ENCODE peak calls at places on chromosomes 6 and 20, in five cellular contexts. One of them, this sample, is unnamed.

GRCh38 chr6:93358435-93358834 is 60.9 kb downstream of the EPHA7 start:
- DNase-seq in PC-9: no peak
- DNase-seq in astrocyte of the cerebellum: no peak
- DNase-seq in neural progenitor cell: no peak
- DNase-seq in Peyer's patch: no peak
- DNase-seq in this sample: no peak

GRCh38 chr6:121645100-121645745 is 209.8 kb downstream of the GJA1 start:
- DNase-seq in PC-9: no peak
- DNase-seq in astrocyte of the cerebellum: peak; percentile 42
- DNase-seq in neural progenitor cell: no peak
- DNase-seq in Peyer's patch: no peak
- DNase-seq in this sample: no peak

GRCh38 chr6:137271245-137272183 is 52.3 kb upstream of the IFNGR1 start:
- DNase-seq in PC-9: peak; percentile 54
- DNase-seq in astrocyte of the cerebellum: peak; percentile 56
- DNase-seq in neural progenitor cell: peak; percentile 63
- DNase-seq in Peyer's patch: no peak
- DNase-seq in this sample: no peak

GRCh38 chr6:131060311-131060710 is 2.7 kb downstream of the EPB41L2 start:
- DNase-seq in PC-9: no peak
- DNase-seq in astrocyte of the cerebellum: peak; percentile 24
- DNase-seq in neural progenitor cell: no peak
- DNase-seq in Peyer's patch: no peak
- DNase-seq in this sample: no peak

GRCh38 chr20:63699466-63700198 is 3.2 kb downstream of the TNFRSF6B start:
- DNase-seq in PC-9: no peak
- DNase-seq in astrocyte of the cerebellum: no peak
- DNase-seq in neural progenitor cell: no peak
- DNase-seq in Peyer's patch: no peak
- DNase-seq in this sample: no peak

GRCh38 chr20:2101057-2101934 is at the start of gene STK35:
- DNase-seq in PC-9: peak; percentile 52
- DNase-seq in astrocyte of the cerebellum: no peak
- DNase-seq in neural progenitor cell: no peak
- DNase-seq in Peyer's patch: no peak
- DNase-seq in this sample: peak; percentile 43

GRCh38 chr6:131205891-131206290 is 70.6 kb downstream of the AKAP7 start:
- DNase-seq in PC-9: no peak
- DNase-seq in astrocyte of the cerebellum: no peak
- DNase-seq in neural progenitor cell: no peak
- DNase-seq in Peyer's patch: no peak
- DNase-seq in this sample: no peak

GRCh38 chr6:109979033-109979921 is 1.2 kb downstream of the GPR6 start:
- DNase-seq in PC-9: no peak
- DNase-seq in astrocyte of the cerebellum: no peak
- DNase-seq in neural progenitor cell: peak; percentile 55
- DNase-seq in Peyer's patch: no peak
- DNase-seq in this sample: no peak

GRCh38 chr20:34045294-34045693 is 51.6 kb downstream of the RALY start:
- DNase-seq in PC-9: no peak
- DNase-seq in astrocyte of the cerebellum: no peak
- DNase-seq in neural progenitor cell: no peak
- DNase-seq in Peyer's patch: no peak
- DNase-seq in this sample: no peak

GRCh38 chr6:135962731-135963130 is 111.2 kb downstream of the PDE7B start:
- DNase-seq in PC-9: no peak
- DNase-seq in astrocyte of the cerebellum: peak; percentile 98
- DNase-seq in neural progenitor cell: no peak
- DNase-seq in Peyer's patch: no peak
- DNase-seq in this sample: no peak

GRCh38 chr6:76770166-76770565 is 693.1 kb downstream of the HTR1B start:
- DNase-seq in PC-9: no peak
- DNase-seq in astrocyte of the cerebellum: no peak
- DNase-seq in neural progenitor cell: no peak
- DNase-seq in Peyer's patch: no peak
- DNase-seq in this sample: no peak

GRCh38 chr6:52564856-52565255 is 12.0 kb downstream of the TRAM2 start:
- DNase-seq in PC-9: no peak
- DNase-seq in astrocyte of the cerebellum: no peak
- DNase-seq in neural progenitor cell: no peak
- DNase-seq in Peyer's patch: no peak
- DNase-seq in this sample: no peak

GRCh38 chr6:89826029-89826528 is 3.6 kb upstream of the CASP8AP2 start:
- DNase-seq in PC-9: no peak
- DNase-seq in astrocyte of the cerebellum: no peak
- DNase-seq in neural progenitor cell: no peak
- DNase-seq in Peyer's patch: no peak
- DNase-seq in this sample: no peak

GRCh38 chr6:136104556-136104955 is 145.6 kb downstream of the MTFR2 start:
- DNase-seq in PC-9: peak; percentile 34
- DNase-seq in astrocyte of the cerebellum: no peak
- DNase-seq in neural progenitor cell: no peak
- DNase-seq in Peyer's patch: no peak
- DNase-seq in this sample: no peak

GRCh38 chr6:7439243-7439642 is 49.6 kb downstream of the RIOK1 start:
- DNase-seq in PC-9: no peak
- DNase-seq in astrocyte of the cerebellum: no peak
- DNase-seq in neural progenitor cell: no peak
- DNase-seq in Peyer's patch: no peak
- DNase-seq in this sample: no peak

GRCh38 chr20:61930776-61931475 is 134.8 kb downstream of the TAF4 start:
- DNase-seq in PC-9: no peak
- DNase-seq in astrocyte of the cerebellum: no peak
- DNase-seq in neural progenitor cell: no peak
- DNase-seq in Peyer's patch: no peak
- DNase-seq in this sample: no peak

GRCh38 chr20:50321797-50322480 is 131.3 kb downstream of the CEBPB start:
- DNase-seq in PC-9: no peak
- DNase-seq in astrocyte of the cerebellum: no peak
- DNase-seq in neural progenitor cell: no peak
- DNase-seq in Peyer's patch: no peak
- DNase-seq in this sample: no peak

GRCh38 chr6:79570802-79571367 is 33.7 kb upstream of the LCA5 start:
- DNase-seq in PC-9: no peak
- DNase-seq in astrocyte of the cerebellum: peak; percentile 26
- DNase-seq in neural progenitor cell: no peak
- DNase-seq in Peyer's patch: no peak
- DNase-seq in this sample: no peak

GRCh38 chr6:154513601-154514320 is 3.3 kb upstream of the CNKSR3 start:
- DNase-seq in PC-9: no peak
- DNase-seq in astrocyte of the cerebellum: no peak
- DNase-seq in neural progenitor cell: no peak
- DNase-seq in Peyer's patch: no peak
- DNase-seq in this sample: no peak

GRCh38 chr6:154515808-154516207 is 5.3 kb upstream of the CNKSR3 start:
- DNase-seq in PC-9: no peak
- DNase-seq in astrocyte of the cerebellum: no peak
- DNase-seq in neural progenitor cell: no peak
- DNase-seq in Peyer's patch: no peak
- DNase-seq in this sample: no peak

GRCh38 chr6:154514481-154514880 is 4.0 kb upstream of the CNKSR3 start:
- DNase-seq in PC-9: no peak
- DNase-seq in astrocyte of the cerebellum: no peak
- DNase-seq in neural progenitor cell: no peak
- DNase-seq in Peyer's patch: no peak
- DNase-seq in this sample: no peak

GRCh38 chr6:154518386-154518785 is 7.9 kb upstream of the CNKSR3 start:
- DNase-seq in PC-9: no peak
- DNase-seq in astrocyte of the cerebellum: no peak
- DNase-seq in neural progenitor cell: no peak
- DNase-seq in Peyer's patch: no peak
- DNase-seq in this sample: no peak

GRCh38 chr6:154516276-154516675 is 5.8 kb upstream of the CNKSR3 start:
- DNase-seq in PC-9: no peak
- DNase-seq in astrocyte of the cerebellum: no peak
- DNase-seq in neural progenitor cell: no peak
- DNase-seq in Peyer's patch: no peak
- DNase-seq in this sample: no peak
- H3K4me3 ChIP-seq in PC-9: no peak overlapping the region
- H3K4me3 ChIP-seq in astrocyte of the cerebellum: no peak overlapping the region
- H3K4me3 ChIP-seq in neural progenitor cell: no peak overlapping the region
- H3K4me3 ChIP-seq in Peyer's patch: no peak overlapping the region
- H3K4me3 ChIP-seq in this sample: no peak overlapping the region

DNA sequence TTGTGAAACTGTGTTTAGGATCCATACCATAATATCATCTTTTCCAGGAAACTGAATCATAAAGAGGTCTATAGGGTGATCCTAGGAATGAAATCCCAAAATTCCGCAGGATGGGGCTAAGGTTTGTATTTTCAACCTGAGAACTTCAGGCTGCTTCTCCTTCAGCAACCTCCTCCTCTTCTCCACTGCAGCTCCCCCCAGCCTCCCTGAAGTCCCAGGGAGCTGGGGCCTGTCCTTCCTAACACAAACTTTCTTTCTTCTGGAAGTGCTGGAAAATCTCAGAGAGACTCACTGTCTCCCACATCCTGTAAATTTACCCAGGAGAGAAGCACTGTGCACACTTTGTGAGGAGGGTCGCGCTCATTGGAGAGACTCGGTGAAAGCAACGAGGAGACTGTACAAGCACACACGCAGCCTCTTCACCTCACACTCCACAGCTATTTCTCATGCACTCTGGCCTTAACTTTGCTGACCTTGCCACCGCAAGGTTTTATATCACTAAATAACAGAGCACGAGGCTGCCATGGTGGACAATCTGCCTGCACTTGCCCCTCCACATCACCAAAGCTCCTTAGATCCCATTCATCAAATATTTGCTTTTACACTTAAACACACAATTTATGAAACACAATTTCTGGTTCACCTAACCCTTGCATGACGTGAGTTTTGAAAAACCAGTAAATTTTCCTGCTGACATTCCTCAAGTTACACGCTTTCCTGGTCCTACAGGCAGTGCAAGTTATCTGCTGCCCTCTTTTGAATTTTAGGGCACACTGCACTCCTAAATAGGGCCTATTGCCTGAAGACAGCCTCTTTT is 14.3 kb downstream of the ID4 start:
- DNase-seq in PC-9: peak; percentile 68
- DNase-seq in astrocyte of the cerebellum: peak; percentile 67
- DNase-seq in neural progenitor cell: peak; percentile 82
- DNase-seq in Peyer's patch: no peak
- DNase-seq in this sample: peak; percentile 42
- TF ChIP-seq CTCF in PC-9: peak; percentile 88
- TF ChIP-seq CTCF in astrocyte of the cerebellum: peak; percentile 95
- TF ChIP-seq CTCF in neural progenitor cell: peak; percentile 90
- TF ChIP-seq CTCF in Peyer's patch: peak; percentile 80
- TF ChIP-seq CTCF in this sample: peak; percentile 89

GRCh38 chr20:10667560-10668167 is 6.1 kb downstream of the JAG1 start:
- DNase-seq in PC-9: no peak
- DNase-seq in astrocyte of the cerebellum: no peak
- DNase-seq in neural progenitor cell: peak; percentile 81
- DNase-seq in Peyer's patch: no peak
- DNase-seq in this sample: no peak
- H3K4me3 ChIP-seq in PC-9: no peak overlapping the region
- H3K4me3 ChIP-seq in astrocyte of the cerebellum: no peak overlapping the region
- H3K4me3 ChIP-seq in neural progenitor cell: peak overlapping the region; percentile 14
- H3K4me3 ChIP-seq in Peyer's patch: no peak overlapping the region
- H3K4me3 ChIP-seq in this sample: no peak overlapping the region

GRCh38 chr6:82553863-82554531 is 190.4 kb downstream of the TPBG start:
- DNase-seq in PC-9: no peak
- DNase-seq in astrocyte of the cerebellum: no peak
- DNase-seq in neural progenitor cell: no peak
- DNase-seq in Peyer's patch: no peak
- DNase-seq in this sample: no peak
- TF ChIP-seq CTCF in PC-9: no peak
- TF ChIP-seq CTCF in astrocyte of the cerebellum: no peak
- TF ChIP-seq CTCF in neural progenitor cell: no peak
- TF ChIP-seq CTCF in Peyer's patch: no peak
- TF ChIP-seq CTCF in this sample: no peak

DNA sequence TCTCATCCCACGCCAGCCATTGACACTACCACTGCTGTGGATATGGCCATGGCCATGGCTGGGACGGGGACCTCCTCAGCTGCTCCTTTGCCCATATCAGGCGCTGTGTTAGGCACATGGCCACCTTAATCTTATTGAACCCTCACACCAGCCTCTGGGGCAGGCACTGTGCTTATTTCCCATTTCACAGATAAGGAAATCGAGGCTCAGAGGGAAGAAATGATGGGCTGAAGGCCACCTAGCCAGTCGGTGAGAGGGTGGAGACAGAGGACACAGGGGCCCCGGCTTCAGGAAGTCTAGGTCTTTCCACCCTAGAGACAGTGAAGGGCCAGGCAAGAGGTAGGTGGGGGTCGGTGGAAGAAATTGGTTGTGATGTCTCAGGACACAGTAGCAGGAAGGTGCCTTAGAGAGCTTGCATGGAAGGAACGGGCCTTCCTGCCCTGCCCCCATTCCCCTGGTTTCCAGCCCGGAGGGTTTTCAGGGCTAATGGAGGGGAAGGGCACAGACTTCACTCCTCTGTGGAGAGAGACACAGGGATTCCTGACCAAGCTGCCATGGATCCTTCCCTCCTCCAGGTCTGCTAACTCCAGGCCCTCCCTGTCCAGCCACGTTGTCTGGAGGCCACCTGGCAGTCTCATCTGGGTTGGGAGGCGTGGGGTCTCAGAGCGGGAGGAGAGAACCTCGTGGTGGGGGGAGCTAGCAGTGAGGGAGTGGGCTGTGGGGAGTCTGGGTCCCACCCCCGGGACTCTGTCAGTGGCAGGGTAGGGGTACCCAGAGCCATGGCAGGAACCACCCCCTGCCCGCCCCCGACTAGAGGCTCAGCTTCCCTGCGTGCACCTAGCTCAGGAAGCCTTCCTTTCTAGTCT is 120.4 kb downstream of the VEGFA start:
- DNase-seq in PC-9: no peak
- DNase-seq in astrocyte of the cerebellum: no peak
- DNase-seq in neural progenitor cell: no peak
- DNase-seq in Peyer's patch: no peak
- DNase-seq in this sample: no peak
- H3K4me3 ChIP-seq in PC-9: no peak overlapping the region
- H3K4me3 ChIP-seq in astrocyte of the cerebellum: no peak overlapping the region
- H3K4me3 ChIP-seq in neural progenitor cell: no peak overlapping the region
- H3K4me3 ChIP-seq in Peyer's patch: no peak overlapping the region
- H3K4me3 ChIP-seq in this sample: no peak overlapping the region

DNA sequence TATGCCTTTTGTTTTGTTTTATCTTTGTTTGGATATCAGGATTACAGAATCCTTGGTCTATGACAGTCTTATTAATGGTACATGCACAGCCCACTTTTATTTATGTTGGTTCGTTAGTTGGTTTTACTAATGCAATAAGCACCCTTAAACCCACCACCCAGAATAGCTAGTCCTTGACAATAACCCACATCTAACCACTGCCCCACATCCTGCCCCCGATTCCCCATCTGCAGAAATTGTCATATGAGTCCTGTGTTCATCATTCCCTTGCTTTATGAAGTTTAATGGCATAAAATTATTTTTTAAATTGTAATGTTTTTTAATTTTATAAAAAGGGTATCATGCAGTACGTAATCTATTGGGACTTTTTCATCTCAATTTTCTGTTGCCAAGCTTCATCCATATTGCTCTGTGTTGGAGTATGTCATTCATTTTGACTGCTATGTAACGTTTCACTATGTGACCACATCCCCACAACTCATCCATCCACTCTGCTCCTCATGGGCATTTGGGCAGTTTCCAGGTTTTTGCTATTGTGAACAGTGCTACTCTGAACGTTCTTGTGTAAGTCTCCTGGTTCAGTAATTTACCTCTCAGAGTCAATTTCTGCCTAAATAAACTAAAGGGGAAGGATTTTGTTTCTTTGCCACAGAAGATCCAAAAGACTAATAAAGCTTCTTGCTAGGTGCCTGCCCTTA is 150.4 kb downstream of the MRPL14 start:
- DNase-seq in PC-9: no peak
- DNase-seq in astrocyte of the cerebellum: no peak
- DNase-seq in neural progenitor cell: no peak
- DNase-seq in Peyer's patch: no peak
- DNase-seq in this sample: no peak
- TF ChIP-seq CTCF in PC-9: no peak
- TF ChIP-seq CTCF in astrocyte of the cerebellum: no peak
- TF ChIP-seq CTCF in neural progenitor cell: no peak
- TF ChIP-seq CTCF in Peyer's patch: no peak
- TF ChIP-seq CTCF in this sample: no peak

GRCh38 chr6:133242761-133243590 is 1.8 kb downstream of the EYA4 start:
- DNase-seq in PC-9: no peak
- DNase-seq in astrocyte of the cerebellum: no peak
- DNase-seq in neural progenitor cell: peak; percentile 66
- DNase-seq in Peyer's patch: no peak
- DNase-seq in this sample: no peak
- H3K4me3 ChIP-seq in PC-9: peak overlapping the region; percentile 69
- H3K4me3 ChIP-seq in astrocyte of the cerebellum: peak overlapping the region; percentile 55
- H3K4me3 ChIP-seq in neural progenitor cell: peak overlapping the region; percentile 67
- H3K4me3 ChIP-seq in Peyer's patch: no peak overlapping the region
- H3K4me3 ChIP-seq in this sample: no peak overlapping the region